ENCODE peak calls at places on chromosomes 11 and 22, in nine cellular contexts. V is astrocyte of the spinal cord, P is RWPE1, C is colonic mucosa, H is B cell, I is epithelial cell of esophagus, M is kidney, W is body of pancreas, B is transverse colon. X is an unnamed sample.
A peak's percentile ranks its signal among the peaks of the same experiment; 100 is the strongest.

GRCh38 chr11:66183581-66184048 is 84.8 kb upstream of the RAB1B start:
- DNase-seq in V (no peak), P (no peak), C (no peak), H (no peak), I (no peak), M (no peak), W (no peak), B (no peak), X (no peak)

GRCh38 chr22:29268511-29269229 is 602 bp downstream of the EWSR1 start:
- DNase-seq in V (peak; percentile 82), P (peak; percentile 32), C (no peak), H (peak; percentile 21), I (peak; percentile 45), M (peak; percentile 88), W (peak; percentile 73), B (peak; percentile 60), X (peak; percentile 36)

GRCh38 chr22:29216011-29216872 is 10.5 kb downstream of the EMID1 start:
- DNase-seq in V (no peak), P (no peak), C (no peak), H (peak; percentile 14), I (no peak), M (peak; percentile 51), W (no peak), B (no peak), X (no peak)

GRCh38 chr11:130209944-130210854 is 50.6 kb downstream of the ST14 start:
- DNase-seq in V (no peak), P (no peak), C (peak; percentile 17), H (peak; percentile 7), I (no peak), M (peak; percentile 55), W (peak; percentile 3), B (peak; percentile 5), X (no peak)

GRCh38 chr11:105092255-105093239 is 47.0 kb downstream of the CARD18 start:
- DNase-seq in V (peak; percentile 12), P (peak; percentile 14), C (no peak), H (no peak), I (peak; percentile 73), M (no peak), W (no peak), B (no peak), X (no peak)

GRCh38 chr22:49827307-49827852 is 293 bp downstream of the BRD1 start:
- DNase-seq in V (no peak), P (no peak), C (no peak), H (peak; percentile 78), I (peak; percentile 22), M (no peak), W (no peak), B (no peak), X (peak; percentile 40)

GRCh38 chr11:65899356-65900124 is 648 bp downstream of the FOSL1 start:
- DNase-seq in V (peak; percentile 79), P (peak; percentile 81), C (peak; percentile 57), H (peak; percentile 65), I (no peak), M (peak; percentile 91), W (peak; percentile 53), B (peak; percentile 67), X (peak; percentile 87)

GRCh38 chr11:117696489-117696888 is 100.5 kb downstream of the DSCAML1 start:
- DNase-seq in V (no peak), P (no peak), C (no peak), H (no peak), I (no peak), M (no peak), W (no peak), B (no peak), X (no peak)

GRCh38 chr11:27388001-27388400 is 25.0 kb upstream of the CCDC34 start:
- DNase-seq in V (no peak), P (no peak), C (no peak), H (no peak), I (no peak), M (no peak), W (no peak), B (no peak), X (no peak)

GRCh38 chr22:48180631-48181030 is 1418.2 kb downstream of the TBC1D22A start:
- DNase-seq in V (no peak), P (no peak), C (no peak), H (no peak), I (no peak), M (no peak), W (no peak), B (no peak), X (no peak)

GRCh38 chr11:30585892-30586250 is 282 bp downstream of the MPPED2 start:
- DNase-seq in V (no peak), P (no peak), C (peak; percentile 17), H (no peak), I (no peak), M (peak; percentile 75), W (peak; percentile 32), B (peak; percentile 9), X (peak; percentile 4)

GRCh38 chr22:37371911-37372310 is 55.4 kb downstream of the ELFN2 start:
- DNase-seq in V (no peak), P (no peak), C (no peak), H (no peak), I (no peak), M (no peak), W (no peak), B (no peak), X (no peak)
- TF ChIP-seq CTCF in V (no peak), P (no peak), C (no peak), H (no peak), I (no peak), M (no peak), W (no peak), B (no peak), X (no peak)

DNA sequence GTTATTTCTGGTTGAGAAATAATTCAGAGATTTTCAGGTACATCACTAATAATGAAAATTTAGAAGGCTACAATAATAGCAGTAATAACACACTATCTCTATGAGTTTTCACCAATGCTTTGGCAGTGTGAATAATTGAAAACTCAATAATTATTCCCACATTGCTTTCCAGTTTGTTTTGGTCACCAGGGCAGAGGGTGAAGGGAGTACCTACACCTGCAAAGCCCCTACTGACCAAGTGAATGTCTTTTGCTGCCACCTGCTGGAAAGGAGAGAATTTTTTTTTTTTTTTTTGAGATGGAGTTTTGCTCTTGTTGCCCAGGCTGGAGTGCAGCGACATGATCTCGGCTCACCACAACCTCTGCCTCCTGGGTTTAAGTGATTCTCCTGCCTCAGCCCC is 3.2 kb downstream of the NELL1 start:
- DNase-seq in V (no peak), P (no peak), C (no peak), H (no peak), I (peak; percentile 26), M (no peak), W (no peak), B (no peak), X (peak; percentile 16)
- TF ChIP-seq CTCF in V (peak; percentile 31), P (peak; percentile 27), C (no peak), H (no peak), I (peak; percentile 49), M (no peak), W (peak; percentile 20), B (no peak), X (no peak)

DNA sequence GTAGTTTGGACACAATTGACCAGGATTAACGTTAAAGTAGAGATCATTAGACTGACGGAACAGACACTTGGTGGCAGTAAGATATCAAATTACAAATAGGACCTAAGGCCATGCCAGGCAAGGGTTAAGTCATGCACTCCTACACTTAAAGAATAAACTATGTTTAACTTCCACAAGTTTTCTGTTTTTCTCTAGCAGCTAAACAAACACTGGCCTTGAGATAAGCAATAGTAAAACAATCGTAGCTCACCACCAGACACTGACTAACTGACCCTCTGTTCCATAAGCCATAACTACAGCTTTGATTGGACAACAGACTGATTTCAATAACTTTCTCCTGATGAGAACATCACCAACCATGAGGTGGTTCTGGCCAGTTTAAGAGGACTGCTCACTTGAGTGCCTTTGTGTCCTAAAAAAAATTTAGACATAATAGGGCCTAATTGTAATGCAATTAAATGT is 2.0 kb upstream of the CEP126 start:
- DNase-seq in V (peak; percentile 36), P (no peak), C (no peak), H (no peak), I (peak; percentile 3), M (no peak), W (no peak), B (no peak), X (no peak)
- TF ChIP-seq CTCF in V (no peak), P (no peak), C (no peak), H (no peak), I (no peak), M (no peak), W (no peak), B (no peak), X (no peak)

GRCh38 chr11:61656347-61657077 is 23.7 kb upstream of the DAGLA start:
- DNase-seq in V (no peak), P (no peak), C (no peak), H (no peak), I (no peak), M (no peak), W (no peak), B (no peak), X (no peak)

GRCh38 chr11:61657566-61657965 is 22.6 kb upstream of the DAGLA start:
- DNase-seq in V (no peak), P (no peak), C (no peak), H (no peak), I (peak; percentile 22), M (no peak), W (peak; percentile 74), B (no peak), X (peak; percentile 56)

GRCh38 chr11:61654397-61654829 is 25.8 kb upstream of the DAGLA start:
- DNase-seq in V (no peak), P (no peak), C (peak; percentile 75), H (no peak), I (no peak), M (peak; percentile 82), W (peak; percentile 25), B (peak; percentile 53), X (no peak)

GRCh38 chr11:61659413-61660196 is 20.6 kb upstream of the DAGLA start:
- DNase-seq in V (no peak), P (no peak), C (no peak), H (no peak), I (no peak), M (no peak), W (no peak), B (no peak), X (no peak)
- TF ChIP-seq CTCF in V (no peak), P (no peak), C (no peak), H (no peak), I (no peak), M (no peak), W (no peak), B (no peak), X (no peak)

GRCh38 chr11:38950882-38951281 is 2352.8 kb upstream of the RAG2 start:
- DNase-seq in V (no peak), P (no peak), C (no peak), H (no peak), I (no peak), M (no peak), W (no peak), B (no peak), X (no peak)
- TF ChIP-seq CTCF in V (no peak), P (no peak), C (no peak), H (no peak), I (no peak), M (no peak), W (no peak), B (no peak), X (no peak)

DNA sequence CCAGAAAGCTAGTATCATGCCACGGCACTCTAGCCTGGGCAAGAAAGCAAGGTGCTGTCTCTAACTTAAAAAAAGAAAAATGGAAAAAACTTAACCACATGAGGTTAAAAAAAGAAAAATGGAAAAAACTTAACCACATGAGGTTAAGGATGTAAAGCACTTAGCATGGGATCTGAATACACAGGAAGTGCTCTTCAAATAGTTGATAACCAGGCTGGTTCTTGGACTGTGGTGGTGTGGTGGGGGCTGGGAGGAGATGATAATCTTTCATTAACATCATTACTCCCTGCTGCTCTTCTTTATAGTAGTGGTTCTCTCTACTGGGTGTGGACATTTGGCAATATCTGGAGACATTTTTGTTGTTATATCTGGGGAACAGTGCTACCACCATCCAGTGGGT is 88.4 kb downstream of the TTC17 start:
- DNase-seq in V (no peak), P (no peak), C (no peak), H (no peak), I (no peak), M (no peak), W (no peak), B (no peak), X (no peak)
- TF ChIP-seq CTCF in V (no peak), P (no peak), C (no peak), H (no peak), I (no peak), M (no peak), W (no peak), B (no peak), X (no peak)